ENCODE peak calls at places on chromosomes 12 and 14, in eight cellular contexts. X, A, O, C, B, W, V and P are unnamed samples.

GRCh38 chr12:50197297-50197727 is 30.1 kb upstream of the CERS5 start:
- DNase-seq in X (no peak), A (no peak), O (no peak), C (no peak), B (no peak), W (no peak), V (no peak), P (no peak)

GRCh38 chr12:131589966-131590365 is 120.9 kb upstream of the SFSWAP start:
- DNase-seq in X (no peak), A (no peak), O (no peak), C (no peak), B (no peak), W (no peak), V (no peak), P (no peak)

GRCh38 chr12:117486840-117487659 is 125.6 kb upstream of the NOS1 start:
- DNase-seq in X (peak), A (no peak), O (no peak), C (no peak), B (peak), W (peak), V (no peak), P (no peak)

GRCh38 chr14:90799420-90799819 is 16.8 kb downstream of the TTC7B start:
- DNase-seq in X (no peak), A (no peak), O (no peak), C (no peak), B (no peak), W (no peak), V (no peak), P (no peak)

GRCh38 chr14:89576132-89576923 is 159.3 kb upstream of the FOXN3 start:
- DNase-seq in X (no peak), A (no peak), O (peak), C (no peak), B (peak), W (peak), V (no peak), P (no peak)

GRCh38 chr12:18861287-18861858 is 123.5 kb downstream of the CAPZA3 start:
- DNase-seq in X (no peak), A (no peak), O (peak), C (no peak), B (no peak), W (no peak), V (no peak), P (no peak)

GRCh38 chr12:131380220-131380957 is 330.5 kb upstream of the SFSWAP start:
- DNase-seq in X (no peak), A (no peak), O (no peak), C (no peak), B (no peak), W (peak), V (no peak), P (no peak)

GRCh38 chr14:75845136-75845804 is 136.5 kb downstream of the TGFB3 start:
- DNase-seq in X (no peak), A (no peak), O (no peak), C (no peak), B (peak), W (no peak), V (no peak), P (no peak)

GRCh38 chr12:130917607-130918006 is 36.1 kb upstream of the ADGRD1 start:
- DNase-seq in X (no peak), A (no peak), O (no peak), C (no peak), B (no peak), W (no peak), V (no peak), P (no peak)

GRCh38 chr14:106843951-106844483 is 1317.6 kb downstream of the TMEM121 start:
- DNase-seq in X (no peak), A (peak), O (no peak), C (no peak), B (no peak), W (no peak), V (no peak), P (no peak)

GRCh38 chr14:56805201-56805991 is 4.9 kb downstream of the OTX2 start:
- DNase-seq in X (no peak), A (no peak), O (no peak), C (no peak), B (no peak), W (peak), V (no peak), P (no peak)
- H3K27ac ChIP-seq in X (no peak), A (no peak), O (no peak), C (no peak), B (no peak), W (no peak), V (no peak), P (no peak)

GRCh38 chr12:75480469-75480949 is at the start of gene GLIPR1:
- DNase-seq in X (peak), A (peak), O (peak), C (peak), B (peak), W (peak), V (peak), P (peak)
- H3K4me3 ChIP-seq in X (peak), A (peak), O (peak), C (peak), B (peak), W (no peak), V (peak), P (peak)

GRCh38 chr12:109160873-109161272 is 44.5 kb downstream of the ACACB start:
- DNase-seq in X (no peak), A (no peak), O (no peak), C (no peak), B (no peak), W (no peak), V (no peak), P (no peak)

GRCh38 chr12:109160433-109160832 is 44.0 kb downstream of the ACACB start:
- DNase-seq in X (no peak), A (no peak), O (no peak), C (no peak), B (no peak), W (peak), V (peak), P (no peak)

GRCh38 chr12:109163150-109163549 is 46.8 kb downstream of the ACACB start:
- DNase-seq in X (no peak), A (no peak), O (no peak), C (no peak), B (no peak), W (no peak), V (no peak), P (no peak)

GRCh38 chr12:109165599-109165998 is 49.2 kb downstream of the ACACB start:
- DNase-seq in X (no peak), A (no peak), O (peak), C (no peak), B (no peak), W (no peak), V (no peak), P (no peak)

GRCh38 chr12:109162551-109162950 is 46.2 kb downstream of the ACACB start:
- DNase-seq in X (no peak), A (no peak), O (no peak), C (no peak), B (no peak), W (no peak), V (no peak), P (no peak)
- H3K27ac ChIP-seq in X (peak), A (peak), O (no peak), C (peak), B (no peak), W (no peak), V (peak), P (no peak)

GRCh38 chr14:31239673-31240072 is 32.1 kb upstream of the HECTD1 start:
- DNase-seq in X (no peak), A (no peak), O (no peak), C (no peak), B (no peak), W (no peak), V (no peak), P (no peak)

GRCh38 chr14:31244626-31245025 is 37.0 kb upstream of the HECTD1 start:
- DNase-seq in X (no peak), A (no peak), O (no peak), C (no peak), B (no peak), W (no peak), V (no peak), P (no peak)

GRCh38 chr14:31241450-31242114 is 34.0 kb upstream of the HECTD1 start:
- DNase-seq in X (no peak), A (no peak), O (no peak), C (no peak), B (peak), W (no peak), V (no peak), P (no peak)

DNA sequence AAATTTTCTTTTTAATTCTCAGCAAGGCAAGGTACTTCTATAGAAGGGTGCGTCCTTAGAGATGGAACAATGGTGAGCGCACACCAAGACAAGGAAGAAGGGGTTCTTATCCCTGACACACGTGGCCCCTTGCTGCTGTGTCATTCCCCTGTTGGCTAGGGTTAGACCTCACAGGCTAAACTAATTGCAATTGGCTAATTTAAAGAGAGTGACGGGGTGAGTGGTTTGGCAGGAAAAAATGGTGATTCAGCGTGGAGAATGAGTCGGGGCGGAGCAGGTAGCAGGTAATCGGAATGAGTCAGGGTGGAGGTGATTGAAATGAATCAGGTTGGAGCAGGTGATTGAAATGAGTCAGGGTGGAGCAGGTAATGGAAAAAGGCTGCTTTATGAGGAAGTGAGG is 36.3 kb upstream of the HECTD1 start:
- DNase-seq in X (no peak), A (no peak), O (no peak), C (no peak), B (no peak), W (peak), V (no peak), P (no peak)
- H3K4me3 ChIP-seq in X (no peak), A (no peak), O (no peak), C (no peak), B (no peak), W (no peak), V (no peak), P (no peak)

DNA sequence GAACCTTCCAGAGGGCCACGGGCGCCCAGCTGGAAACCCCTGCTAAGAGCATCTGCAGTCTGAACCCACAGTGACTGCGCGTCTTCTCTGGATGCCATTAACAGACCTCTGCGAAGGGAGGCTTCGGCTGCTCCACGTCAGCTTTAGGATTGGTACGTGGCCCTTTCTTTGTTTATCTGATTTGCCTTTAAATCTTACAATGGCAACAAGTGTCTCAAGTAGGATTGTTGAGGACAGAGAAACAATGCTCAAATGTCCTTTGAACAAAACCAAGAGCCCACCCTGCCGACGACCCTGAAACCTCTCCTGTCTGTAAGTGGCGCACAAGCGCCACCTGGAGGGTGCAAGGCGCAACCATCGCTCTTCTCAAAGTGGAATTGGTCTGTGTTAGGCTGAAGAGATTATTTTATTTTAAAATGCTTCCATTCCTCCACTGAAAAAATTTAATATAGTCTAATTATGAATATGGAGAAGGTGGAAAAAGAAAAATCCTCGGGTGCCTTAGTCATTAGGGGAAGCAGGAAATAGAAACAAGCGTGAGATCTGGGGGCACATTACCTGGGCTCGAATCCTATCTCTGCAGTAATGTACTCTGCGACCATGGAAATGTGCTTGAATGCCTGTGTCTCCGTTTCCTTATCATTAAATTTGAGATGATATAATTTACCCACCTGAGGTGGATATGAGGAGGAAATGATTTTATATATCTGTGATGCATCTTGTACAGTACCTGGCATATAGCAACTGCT is 82.6 kb upstream of the PTPRB start:
- DNase-seq in X (peak), A (peak), O (peak), C (no peak), B (peak), W (peak), V (peak), P (peak)
- H3K27ac ChIP-seq in X (peak), A (peak), O (no peak), C (peak), B (peak), W (no peak), V (peak), P (no peak)